ENCODE peak calls at places on chromosomes 7 and 10, in four cellular contexts. G, Q, D and H are unnamed samples.
A peak's percentile ranks its signal among the peaks of the same experiment; 100 is the strongest.

GRCh38 chr7:518630-519428 is 817 bp downstream of the PDGFA start:
- DNase-seq in G (no peak), Q (no peak), D (peak; percentile 88), H (no peak)

GRCh38 chr7:30430300-30430699 is 48.3 kb downstream of the NOD1 start:
- DNase-seq in G (no peak), Q (no peak), D (no peak), H (no peak)

GRCh38 chr7:150317748-150318444 is 5.3 kb upstream of the LRRC61 start:
- DNase-seq in G (no peak), Q (no peak), D (no peak), H (no peak)

GRCh38 chr10:101072923-101073322 is 11.1 kb downstream of the KAZALD1 start:
- DNase-seq in G (no peak), Q (no peak), D (no peak), H (no peak)

GRCh38 chr7:12581897-12582296 is 11.4 kb downstream of the SCIN start:
- DNase-seq in G (no peak), Q (no peak), D (no peak), H (no peak)

GRCh38 chr10:103648231-103648950 is 154.9 kb downstream of the NEURL1 start:
- DNase-seq in G (no peak), Q (no peak), D (no peak), H (no peak)

GRCh38 chr7:27182861-27183681 is 2.0 kb downstream of the HOXA11 start:
- DNase-seq in G (no peak), Q (no peak), D (no peak), H (no peak)

GRCh38 chr7:151175793-151176311 is 8.4 kb upstream of the GBX1 start:
- DNase-seq in G (no peak), Q (no peak), D (no peak), H (no peak)

GRCh38 chr10:48625013-48625412 is 20.1 kb upstream of the ARHGAP22 start:
- DNase-seq in G (no peak), Q (no peak), D (no peak), H (no peak)

GRCh38 chr10:88538038-88538437 is 45.1 kb downstream of the RNLS start:
- DNase-seq in G (no peak), Q (no peak), D (no peak), H (peak; percentile 9)

GRCh38 chr10:112938808-112939482 is 11.1 kb upstream of the TCF7L2 start:
- DNase-seq in G (no peak), Q (no peak), D (no peak), H (no peak)

GRCh38 chr7:30977896-30978564 is 14.3 kb downstream of the GHRHR start:
- DNase-seq in G (no peak), Q (no peak), D (no peak), H (no peak)

GRCh38 chr7:158413962-158414961 is 173.4 kb downstream of the PTPRN2 start:
- DNase-seq in G (no peak), Q (no peak), D (no peak), H (no peak)

GRCh38 chr10:44190541-44190940 is 194.4 kb downstream of the CXCL12 start:
- DNase-seq in G (no peak), Q (no peak), D (no peak), H (no peak)

GRCh38 chr7:122337011-122337410 is 32.5 kb upstream of the FEZF1 start:
- DNase-seq in G (no peak), Q (no peak), D (no peak), H (no peak)

DNA sequence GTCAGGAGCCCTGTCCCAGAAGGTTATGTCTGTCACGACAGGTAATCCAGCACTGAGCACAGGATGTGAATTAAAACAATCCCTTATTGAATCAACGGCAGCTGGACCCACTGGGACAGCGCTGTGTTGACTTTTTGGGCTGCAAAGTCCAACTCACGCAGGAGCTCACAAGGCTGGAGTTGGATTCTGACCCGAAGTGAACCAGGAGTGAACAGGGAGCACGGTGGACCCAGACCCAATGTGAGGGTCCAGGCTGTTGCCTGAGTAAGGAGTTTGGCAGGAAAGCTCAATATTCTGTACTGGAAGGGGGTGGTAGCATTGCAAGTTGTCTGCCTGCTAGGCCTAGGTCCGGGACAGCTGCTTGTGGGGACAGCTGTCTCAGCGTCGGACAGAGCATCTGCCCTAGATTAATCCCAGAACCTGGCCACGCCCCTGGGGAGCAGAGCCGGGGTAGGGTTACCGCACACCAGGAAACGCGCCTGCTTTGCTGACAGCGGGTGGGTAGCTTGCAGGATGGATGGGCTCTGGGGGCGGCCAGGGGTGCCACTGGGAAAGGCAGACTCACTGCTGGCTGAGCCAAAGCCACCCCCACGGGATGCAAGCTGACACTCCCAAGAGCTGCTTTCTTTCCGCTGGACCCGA is 24.0 kb downstream of the COL26A1 start:
- DNase-seq in G (no peak), Q (no peak), D (no peak), H (no peak)
- H3K4me3 ChIP-seq in G (no peak overlapping the region), Q (no peak overlapping the region), D (no peak overlapping the region), H (no peak overlapping the region)

DNA sequence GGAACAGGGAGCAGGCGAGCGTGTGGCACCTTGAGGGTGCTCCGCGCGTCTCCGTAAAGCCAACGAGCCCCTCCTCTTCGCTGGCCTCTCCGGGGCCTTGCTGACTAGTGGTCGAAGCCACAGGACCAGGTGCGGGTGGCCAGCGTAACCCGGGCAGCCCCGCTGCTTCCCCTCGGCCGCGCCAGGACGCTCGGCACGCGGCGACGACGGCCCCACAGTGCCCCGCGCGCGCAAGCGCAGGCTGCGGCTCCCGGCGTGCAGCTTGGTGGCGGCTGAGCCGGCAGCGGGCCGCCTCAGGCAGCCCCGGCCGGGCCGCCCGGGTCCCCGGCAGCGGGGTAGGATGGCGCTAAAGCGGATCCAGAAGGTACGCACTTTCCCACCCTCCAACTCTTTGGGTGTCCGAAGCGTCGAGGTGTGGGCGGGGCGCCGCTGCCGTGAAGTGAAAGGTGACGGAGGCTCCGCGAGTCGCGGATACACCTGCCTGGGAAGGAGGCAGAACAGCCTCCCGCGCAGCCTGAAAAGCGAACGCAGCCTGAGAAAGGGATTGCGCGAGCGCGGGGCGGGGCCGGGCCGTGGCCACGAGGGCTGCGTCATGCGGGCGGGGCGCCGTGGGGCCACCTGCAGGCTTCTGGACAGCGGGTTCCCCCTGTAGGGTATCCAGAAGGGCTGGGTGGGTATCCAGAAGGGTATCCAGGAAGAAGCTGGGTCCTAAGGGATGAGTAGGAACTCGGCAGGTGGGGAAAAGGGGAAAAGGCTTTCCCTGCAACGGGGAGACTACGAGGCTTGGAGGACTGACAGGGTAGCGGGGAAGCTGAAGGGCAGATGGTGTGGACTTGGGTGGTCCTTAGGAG is at the start of gene UBE2D4:
- DNase-seq in G (no peak), Q (no peak), D (peak; percentile 88), H (no peak)
- TF ChIP-seq CTCF in G (no peak), Q (no peak), D (peak; percentile 22), H (no peak)

GRCh38 chr7:138475377-138475776 is 15.3 kb downstream of the TRIM24 start:
- DNase-seq in G (no peak), Q (no peak), D (no peak), H (no peak)
- H3K36me3 ChIP-seq in G (no peaks in the 10 kb centered on the region), Q (no peaks in the 10 kb centered on the region), D (no peaks in the 10 kb centered on the region), H (no peaks in the 10 kb centered on the region)

DNA sequence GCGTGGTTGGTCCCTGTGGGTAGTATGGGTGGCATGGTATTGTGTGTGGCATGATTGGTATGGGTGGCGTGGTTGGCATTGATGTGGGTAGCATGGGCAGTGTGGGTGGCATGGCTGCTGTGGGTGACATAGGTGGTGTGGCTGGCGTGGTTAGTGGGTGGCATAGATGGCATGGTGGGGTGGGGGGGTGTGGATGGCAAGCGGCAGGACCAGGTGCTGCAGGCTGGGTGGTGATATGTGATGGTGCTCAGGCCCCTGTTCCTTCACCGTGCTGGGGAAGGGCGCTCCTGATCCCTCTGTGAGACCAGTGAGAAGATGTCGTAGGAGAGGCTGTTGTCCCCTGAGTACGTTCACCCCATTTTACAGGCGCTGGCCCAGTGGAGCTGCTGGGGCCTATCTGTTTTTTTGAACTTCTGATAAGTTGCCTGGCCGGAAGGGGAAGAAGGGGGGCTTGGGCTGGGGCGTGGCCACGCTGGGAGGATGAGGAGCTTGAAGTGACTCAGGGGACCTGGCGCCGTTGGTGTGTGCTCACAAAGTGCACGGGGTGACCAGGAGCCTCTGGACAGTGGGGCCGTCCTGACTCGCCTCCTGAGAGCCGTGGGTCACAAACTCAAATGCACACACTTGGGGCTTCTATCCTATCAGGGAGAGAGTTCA is 17.5 kb downstream of the INPP5A start:
- DNase-seq in G (no peak), Q (no peak), D (peak; percentile 66), H (no peak)
- H3K4me3 ChIP-seq in G (no peak overlapping the region), Q (no peak overlapping the region), D (no peak overlapping the region), H (no peak overlapping the region)

GRCh38 chr10:72426982-72427381 is 72.3 kb upstream of the DNAJB12 start:
- DNase-seq in G (no peak), Q (no peak), D (peak; percentile 21), H (no peak)
- TF ChIP-seq CTCF in G (no peak), Q (no peak), D (no peak), H (no peak)